ENCODE peak calls at places on chromosomes 5 and 9, in five cellular contexts. One of them, this sample, is unnamed.
A peak's percentile ranks its signal among the peaks of the same experiment; 100 is the strongest.

GRCh38 chr5:173011602-173012001 is 28.0 kb downstream of the ATP6V0E1 start:
- DNase-seq in NAMALWA: no peak
- DNase-seq in SHP77 treated with DMSO at 0.1 percent for 48 hours: no peak
- DNase-seq in astrocyte of the cerebellum: no peak
- DNase-seq in C1 segment of cervical spinal cord: no peak
- DNase-seq in this sample: no peak

GRCh38 chr5:142697846-142698245 is 12.0 kb upstream of the FGF1 start:
- DNase-seq in NAMALWA: no peak
- DNase-seq in SHP77 treated with DMSO at 0.1 percent for 48 hours: peak; percentile 64
- DNase-seq in astrocyte of the cerebellum: no peak
- DNase-seq in C1 segment of cervical spinal cord: peak; percentile 78
- DNase-seq in this sample: no peak

GRCh38 chr5:80569961-80570786 is at the start of gene ANKRD34B:
- DNase-seq in NAMALWA: no peak
- DNase-seq in SHP77 treated with DMSO at 0.1 percent for 48 hours: no peak
- DNase-seq in astrocyte of the cerebellum: no peak
- DNase-seq in C1 segment of cervical spinal cord: no peak
- DNase-seq in this sample: no peak

GRCh38 chr5:40413747-40414146 is 266.0 kb upstream of the PTGER4 start:
- DNase-seq in NAMALWA: no peak
- DNase-seq in SHP77 treated with DMSO at 0.1 percent for 48 hours: no peak
- DNase-seq in astrocyte of the cerebellum: no peak
- DNase-seq in C1 segment of cervical spinal cord: no peak
- DNase-seq in this sample: no peak

GRCh38 chr5:126450388-126450787 is 27.2 kb downstream of the GRAMD2B start:
- DNase-seq in NAMALWA: peak; percentile 21
- DNase-seq in SHP77 treated with DMSO at 0.1 percent for 48 hours: no peak
- DNase-seq in astrocyte of the cerebellum: no peak
- DNase-seq in C1 segment of cervical spinal cord: no peak
- DNase-seq in this sample: no peak

GRCh38 chr5:84724683-84725082 is 340.0 kb upstream of the EDIL3 start:
- DNase-seq in NAMALWA: no peak
- DNase-seq in SHP77 treated with DMSO at 0.1 percent for 48 hours: no peak
- DNase-seq in astrocyte of the cerebellum: peak; percentile 80
- DNase-seq in C1 segment of cervical spinal cord: no peak
- DNase-seq in this sample: no peak

GRCh38 chr5:9318031-9318430 is 227.8 kb downstream of the SEMA5A start:
- DNase-seq in NAMALWA: no peak
- DNase-seq in SHP77 treated with DMSO at 0.1 percent for 48 hours: no peak
- DNase-seq in astrocyte of the cerebellum: no peak
- DNase-seq in C1 segment of cervical spinal cord: no peak
- DNase-seq in this sample: no peak

GRCh38 chr5:143435207-143435657 is 31.7 kb upstream of the NR3C1 start:
- DNase-seq in NAMALWA: peak; percentile 95
- DNase-seq in SHP77 treated with DMSO at 0.1 percent for 48 hours: peak; percentile 50
- DNase-seq in astrocyte of the cerebellum: no peak
- DNase-seq in C1 segment of cervical spinal cord: no peak
- DNase-seq in this sample: no peak

GRCh38 chr9:2765250-2765880 is 48.1 kb downstream of the KCNV2 start:
- DNase-seq in NAMALWA: no peak
- DNase-seq in SHP77 treated with DMSO at 0.1 percent for 48 hours: no peak
- DNase-seq in astrocyte of the cerebellum: no peak
- DNase-seq in C1 segment of cervical spinal cord: no peak
- DNase-seq in this sample: no peak

GRCh38 chr5:6081727-6082210 is 296.6 kb downstream of the MED10 start:
- DNase-seq in NAMALWA: no peak
- DNase-seq in SHP77 treated with DMSO at 0.1 percent for 48 hours: no peak
- DNase-seq in astrocyte of the cerebellum: no peak
- DNase-seq in C1 segment of cervical spinal cord: no peak
- DNase-seq in this sample: no peak

GRCh38 chr5:81303563-81303962 is 2.2 kb downstream of the ZCCHC9 start:
- DNase-seq in NAMALWA: no peak
- DNase-seq in SHP77 treated with DMSO at 0.1 percent for 48 hours: no peak
- DNase-seq in astrocyte of the cerebellum: peak; percentile 5
- DNase-seq in C1 segment of cervical spinal cord: no peak
- DNase-seq in this sample: no peak

GRCh38 chr9:33170464-33171156 is 3.5 kb upstream of the B4GALT1 start:
- DNase-seq in NAMALWA: peak; percentile 30
- DNase-seq in SHP77 treated with DMSO at 0.1 percent for 48 hours: peak; percentile 42
- DNase-seq in astrocyte of the cerebellum: no peak
- DNase-seq in C1 segment of cervical spinal cord: no peak
- DNase-seq in this sample: no peak

GRCh38 chr5:130323804-130324454 is 419.7 kb downstream of the CHSY3 start:
- DNase-seq in NAMALWA: peak; percentile 89
- DNase-seq in SHP77 treated with DMSO at 0.1 percent for 48 hours: no peak
- DNase-seq in astrocyte of the cerebellum: no peak
- DNase-seq in C1 segment of cervical spinal cord: no peak
- DNase-seq in this sample: no peak

GRCh38 chr9:21265421-21266189 is 25.8 kb upstream of the IFNA14 start:
- DNase-seq in NAMALWA: no peak
- DNase-seq in SHP77 treated with DMSO at 0.1 percent for 48 hours: no peak
- DNase-seq in astrocyte of the cerebellum: no peak
- DNase-seq in C1 segment of cervical spinal cord: no peak
- DNase-seq in this sample: no peak

This sample was measured in NCI-H187 treated with DMSO at 0.1 percent for 48 hours.